ENCODE peak calls at places on chromosomes 4 and X, in seven cellular contexts. N, Q, X, L, V, D and W are unnamed samples.

GRCh38 chr4:140940589-140940988 is 184.4 kb upstream of the TBC1D9 start:
- DNase-seq in N (no peak), Q (no peak), X (no peak), L (no peak), V (no peak), D (no peak), W (no peak)

GRCh38 chr4:17448689-17449088 is 63.2 kb downstream of the QDPR start:
- DNase-seq in N (no peak), Q (no peak), X (no peak), L (no peak), V (no peak), D (no peak), W (no peak)

GRCh38 chr4:19026281-19026680 is 1004.7 kb upstream of the LCORL start:
- DNase-seq in N (no peak), Q (no peak), X (no peak), L (no peak), V (no peak), D (no peak), W (peak; percentile 47)

GRCh38 chr4:76192221-76192620 is 21.4 kb downstream of the SCARB2 start:
- DNase-seq in N (no peak), Q (no peak), X (no peak), L (no peak), V (no peak), D (no peak), W (no peak)

GRCh38 chr4:101136373-101137370 is 210.7 kb downstream of the PPP3CA start:
- DNase-seq in N (no peak), Q (no peak), X (peak; percentile 73), L (no peak), V (no peak), D (no peak), W (no peak)

GRCh38 chr4:88591787-88592599 is at the start of gene HERC3:
- DNase-seq in N (peak; percentile 94), Q (peak; percentile 86), X (peak; percentile 53), L (peak; percentile 88), V (peak; percentile 81), D (peak; percentile 79), W (peak; percentile 98)

GRCh38 chr4:121873604-121874003 is 3.3 kb upstream of the BBS7 start:
- DNase-seq in N (no peak), Q (no peak), X (no peak), L (no peak), V (no peak), D (no peak), W (no peak)

GRCh38 chr4:15986900-15987299 is 23.9 kb upstream of the FGFBP2 start:
- DNase-seq in N (no peak), Q (no peak), X (no peak), L (no peak), V (no peak), D (no peak), W (no peak)

GRCh38 chr4:169968999-169969398 is 57.2 kb downstream of the MFAP3L start:
- DNase-seq in N (no peak), Q (no peak), X (no peak), L (no peak), V (no peak), D (no peak), W (no peak)

GRCh38 chr4:102761478-102761790 is 666 bp upstream of the MANBA start:
- DNase-seq in N (peak; percentile 19), Q (no peak), X (no peak), L (no peak), V (no peak), D (no peak), W (no peak)

GRCh38 chr4:56844817-56845580 is 23.5 kb upstream of the SPINK2 start:
- DNase-seq in N (no peak), Q (no peak), X (no peak), L (no peak), V (no peak), D (no peak), W (no peak)

GRCh38 chrX:23504540-23504884 is 162.8 kb upstream of the PRDX4 start:
- DNase-seq in N (no peak), Q (no peak), X (no peak), L (no peak), V (no peak), D (no peak), W (no peak)

GRCh38 chrX:44305921-44306320 is 37.6 kb downstream of the EFHC2 start:
- DNase-seq in N (no peak), Q (no peak), X (peak; percentile 68), L (no peak), V (no peak), D (no peak), W (no peak)

GRCh38 chr4:176789955-176790354 is 2.8 kb downstream of the VEGFC start:
- DNase-seq in N (no peak), Q (no peak), X (peak; percentile 40), L (no peak), V (peak; percentile 44), D (no peak), W (peak; percentile 42)

GRCh38 chr4:40232610-40233009 is 35.8 kb downstream of the RHOH start:
- DNase-seq in N (no peak), Q (no peak), X (no peak), L (no peak), V (no peak), D (no peak), W (no peak)

GRCh38 chrX:53813663-53814440 is 127.3 kb upstream of the HUWE1 start:
- DNase-seq in N (no peak), Q (no peak), X (no peak), L (no peak), V (no peak), D (no peak), W (no peak)

GRCh38 chrX:2682582-2683177 is 8.4 kb upstream of the CD99 start:
- DNase-seq in N (no peak), Q (no peak), X (no peak), L (no peak), V (no peak), D (no peak), W (no peak)

GRCh38 chr4:184647391-184648101 is 1.7 kb downstream of the CASP3 start:
- DNase-seq in N (no peak), Q (no peak), X (no peak), L (no peak), V (no peak), D (no peak), W (no peak)

GRCh38 chr4:27217261-27217769 is 356.7 kb downstream of the STIM2 start:
- DNase-seq in N (no peak), Q (no peak), X (no peak), L (no peak), V (peak; percentile 69), D (no peak), W (no peak)

GRCh38 chrX:113212052-113212451 is 371.4 kb upstream of the AMOT start:
- DNase-seq in N (no peak), Q (no peak), X (no peak), L (no peak), V (no peak), D (no peak), W (no peak)

GRCh38 chr4:78242071-78242470 is 184.9 kb downstream of the FRAS1 start:
- DNase-seq in N (no peak), Q (no peak), X (no peak), L (no peak), V (no peak), D (no peak), W (no peak)

GRCh38 chr4:13523105-13523477 is 21.2 kb downstream of the NKX3-2 start:
- DNase-seq in N (no peak), Q (no peak), X (no peak), L (no peak), V (no peak), D (no peak), W (peak; percentile 61)

GRCh38 chr4:53484911-53485459 is 106.3 kb downstream of the LNX1 start:
- DNase-seq in N (no peak), Q (no peak), X (no peak), L (no peak), V (no peak), D (no peak), W (no peak)

GRCh38 chrX:123685273-123685672 is 47.6 kb downstream of the THOC2 start:
- DNase-seq in N (no peak), Q (no peak), X (no peak), L (no peak), V (no peak), D (no peak), W (no peak)

GRCh38 chr4:88418411-88418810 is 38.5 kb upstream of the HERC5 start:
- DNase-seq in N (no peak), Q (no peak), X (no peak), L (no peak), V (no peak), D (no peak), W (no peak)

GRCh38 chr4:120753854-120754253 is 168.7 kb downstream of the PRDM5 start:
- DNase-seq in N (no peak), Q (no peak), X (peak; percentile 48), L (no peak), V (no peak), D (no peak), W (peak; percentile 15)

GRCh38 chrX:139826065-139827044 is 106.5 kb downstream of the ATP11C start:
- DNase-seq in N (no peak), Q (no peak), X (no peak), L (no peak), V (no peak), D (no peak), W (no peak)

GRCh38 chrX:20487227-20487626 is 220.5 kb upstream of the RPS6KA3 start:
- DNase-seq in N (no peak), Q (no peak), X (no peak), L (no peak), V (no peak), D (no peak), W (no peak)

GRCh38 chr4:147076179-147076578 is 130.5 kb upstream of the TTC29 start:
- DNase-seq in N (no peak), Q (no peak), X (no peak), L (no peak), V (no peak), D (no peak), W (no peak)

GRCh38 chrX:152445926-152446325 is 5.2 kb downstream of the GABRA3 start:
- DNase-seq in N (no peak), Q (no peak), X (no peak), L (no peak), V (peak; percentile 1), D (no peak), W (no peak)

GRCh38 chr4:36292551-36293188 is 11.3 kb downstream of the DTHD1 start:
- DNase-seq in N (no peak), Q (no peak), X (no peak), L (no peak), V (no peak), D (no peak), W (no peak)

GRCh38 chr4:52234539-52235174 is 183.6 kb downstream of the SPATA18 start:
- DNase-seq in N (no peak), Q (no peak), X (peak; percentile 65), L (no peak), V (no peak), D (peak; percentile 55), W (no peak)

GRCh38 chr4:182533948-182534347 is 290.7 kb downstream of the TENM3 start:
- DNase-seq in N (no peak), Q (no peak), X (no peak), L (no peak), V (no peak), D (no peak), W (no peak)

GRCh38 chr4:148874331-148874730 is 432.1 kb upstream of the NR3C2 start:
- DNase-seq in N (peak; percentile 15), Q (no peak), X (no peak), L (no peak), V (no peak), D (no peak), W (no peak)